ENCODE peak calls at places on chromosome 18, in five cellular contexts. One of them, this sample, is unnamed.

GRCh38 chr18:28666216-28666615 is 489.3 kb upstream of the CDH2 start:
- DNase-seq in fibroblast of lung: peak
- DNase-seq in neural progenitor cell: no peak
- DNase-seq in Karpas-422: no peak
- DNase-seq in mammary epithelial cell: no peak
- DNase-seq in this sample: no peak

GRCh38 chr18:30957086-30957485 is 85.5 kb downstream of the DSC3 start:
- DNase-seq in neural progenitor cell: no peak
- DNase-seq in mammary epithelial cell: peak
- DNase-seq in Karpas-422: no peak
- DNase-seq in fibroblast of lung: peak
- DNase-seq in this sample: no peak

GRCh38 chr18:11689972-11690570 is 1.0 kb downstream of the GNAL start:
- DNase-seq in Karpas-422: no peak
- DNase-seq in fibroblast of lung: peak
- DNase-seq in neural progenitor cell: no peak
- DNase-seq in mammary epithelial cell: peak
- DNase-seq in this sample: no peak

GRCh38 chr18:79919089-79919488 is 32.4 kb downstream of the SLC66A2 start:
- DNase-seq in fibroblast of lung: no peak
- DNase-seq in mammary epithelial cell: no peak
- DNase-seq in Karpas-422: no peak
- DNase-seq in neural progenitor cell: no peak
- DNase-seq in this sample: no peak

GRCh38 chr18:11741505-11742145 is 52.6 kb downstream of the GNAL start:
- DNase-seq in neural progenitor cell: peak
- DNase-seq in fibroblast of lung: no peak
- DNase-seq in Karpas-422: peak
- DNase-seq in mammary epithelial cell: no peak
- DNase-seq in this sample: peak

GRCh38 chr18:80068571-80069272 is 34.5 kb downstream of the RBFA start:
- DNase-seq in mammary epithelial cell: no peak
- DNase-seq in fibroblast of lung: no peak
- DNase-seq in neural progenitor cell: no peak
- DNase-seq in Karpas-422: no peak
- DNase-seq in this sample: no peak

GRCh38 chr18:24190590-24190989 is 51.7 kb downstream of the CABYR start:
- DNase-seq in neural progenitor cell: no peak
- DNase-seq in fibroblast of lung: peak
- DNase-seq in mammary epithelial cell: peak
- DNase-seq in Karpas-422: no peak
- DNase-seq in this sample: no peak

GRCh38 chr18:11987527-11987926 is 6.2 kb downstream of the IMPA2 start:
- DNase-seq in Karpas-422: no peak
- DNase-seq in fibroblast of lung: no peak
- DNase-seq in neural progenitor cell: no peak
- DNase-seq in mammary epithelial cell: no peak
- DNase-seq in this sample: no peak

GRCh38 chr18:12008842-12009580 is 27.7 kb downstream of the IMPA2 start:
- DNase-seq in Karpas-422: no peak
- DNase-seq in neural progenitor cell: no peak
- DNase-seq in fibroblast of lung: no peak
- DNase-seq in mammary epithelial cell: no peak
- DNase-seq in this sample: no peak

GRCh38 chr18:5894613-5895299 is 566 bp downstream of the TMEM200C start:
- DNase-seq in fibroblast of lung: peak
- DNase-seq in mammary epithelial cell: no peak
- DNase-seq in neural progenitor cell: peak
- DNase-seq in Karpas-422: no peak
- DNase-seq in this sample: peak

GRCh38 chr18:24494586-24494985 is 34.1 kb downstream of the HRH4 start:
- DNase-seq in fibroblast of lung: no peak
- DNase-seq in mammary epithelial cell: no peak
- DNase-seq in Karpas-422: no peak
- DNase-seq in neural progenitor cell: no peak
- DNase-seq in this sample: no peak

GRCh38 chr18:74425876-74426275 is 31.2 kb downstream of the DIPK1C start:
- DNase-seq in mammary epithelial cell: no peak
- DNase-seq in neural progenitor cell: no peak
- DNase-seq in Karpas-422: no peak
- DNase-seq in fibroblast of lung: no peak
- DNase-seq in this sample: no peak

GRCh38 chr18:2281523-2282199 is 289.6 kb downstream of the METTL4 start:
- DNase-seq in neural progenitor cell: no peak
- DNase-seq in mammary epithelial cell: no peak
- DNase-seq in Karpas-422: no peak
- DNase-seq in fibroblast of lung: no peak
- DNase-seq in this sample: peak

GRCh38 chr18:79360933-79361332 is 34.8 kb upstream of the NFATC1 start:
- DNase-seq in mammary epithelial cell: no peak
- DNase-seq in fibroblast of lung: no peak
- DNase-seq in neural progenitor cell: no peak
- DNase-seq in Karpas-422: no peak
- DNase-seq in this sample: no peak

GRCh38 chr18:28858248-28858647 is 681.3 kb upstream of the CDH2 start:
- DNase-seq in Karpas-422: no peak
- DNase-seq in fibroblast of lung: no peak
- DNase-seq in neural progenitor cell: no peak
- DNase-seq in mammary epithelial cell: no peak
- DNase-seq in this sample: no peak

GRCh38 chr18:377088-377487 is 109.2 kb upstream of the THOC1 start:
- DNase-seq in Karpas-422: no peak
- DNase-seq in mammary epithelial cell: no peak
- DNase-seq in neural progenitor cell: no peak
- DNase-seq in fibroblast of lung: no peak
- DNase-seq in this sample: peak

GRCh38 chr18:48792611-48793368 is 158.0 kb downstream of the SMAD7 start:
- DNase-seq in mammary epithelial cell: no peak
- DNase-seq in fibroblast of lung: no peak
- DNase-seq in neural progenitor cell: no peak
- DNase-seq in Karpas-422: no peak
- DNase-seq in this sample: no peak

GRCh38 chr18:159037-159652 is 788 bp downstream of the USP14 start:
- DNase-seq in Karpas-422: peak
- DNase-seq in mammary epithelial cell: peak
- DNase-seq in fibroblast of lung: peak
- DNase-seq in neural progenitor cell: peak
- DNase-seq in this sample: peak

GRCh38 chr18:51110073-51110797 is 80.2 kb downstream of the SMAD4 start:
- DNase-seq in Karpas-422: peak
- DNase-seq in neural progenitor cell: peak
- DNase-seq in fibroblast of lung: peak
- DNase-seq in mammary epithelial cell: peak
- DNase-seq in this sample: peak

GRCh38 chr18:13380671-13381070 is 162.1 kb downstream of the LDLRAD4 start:
- DNase-seq in Karpas-422: no peak
- DNase-seq in fibroblast of lung: no peak
- DNase-seq in mammary epithelial cell: no peak
- DNase-seq in neural progenitor cell: no peak
- DNase-seq in this sample: no peak

GRCh38 chr18:27605107-27605834 is 420.2 kb upstream of the CHST9 start:
- DNase-seq in Karpas-422: peak
- DNase-seq in mammary epithelial cell: peak
- DNase-seq in neural progenitor cell: peak
- DNase-seq in fibroblast of lung: peak
- DNase-seq in this sample: peak

GRCh38 chr18:36314098-36314497 is 16.6 kb downstream of the FHOD3 start:
- DNase-seq in mammary epithelial cell: no peak
- DNase-seq in fibroblast of lung: peak
- DNase-seq in neural progenitor cell: no peak
- DNase-seq in Karpas-422: no peak
- DNase-seq in this sample: no peak

GRCh38 chr18:6487027-6487426 is 72.3 kb upstream of the L3MBTL4 start:
- DNase-seq in mammary epithelial cell: no peak
- DNase-seq in neural progenitor cell: peak
- DNase-seq in Karpas-422: no peak
- DNase-seq in fibroblast of lung: no peak
- DNase-seq in this sample: peak

GRCh38 chr18:32469190-32469611 is 1.5 kb downstream of the GAREM1 start:
- DNase-seq in neural progenitor cell: peak
- DNase-seq in fibroblast of lung: peak
- DNase-seq in mammary epithelial cell: peak
- DNase-seq in Karpas-422: no peak
- DNase-seq in this sample: no peak

GRCh38 chr18:63604791-63605567 is 17.8 kb downstream of the SERPINB13 start:
- DNase-seq in neural progenitor cell: no peak
- DNase-seq in Karpas-422: no peak
- DNase-seq in mammary epithelial cell: peak
- DNase-seq in fibroblast of lung: peak
- DNase-seq in this sample: no peak

GRCh38 chr18:42883177-42883576 is 232.3 kb downstream of the RIT2 start:
- DNase-seq in neural progenitor cell: no peak
- DNase-seq in fibroblast of lung: no peak
- DNase-seq in Karpas-422: no peak
- DNase-seq in mammary epithelial cell: no peak
- DNase-seq in this sample: no peak

GRCh38 chr18:32332708-32333107 is 138.0 kb downstream of the GAREM1 start:
- DNase-seq in mammary epithelial cell: no peak
- DNase-seq in neural progenitor cell: no peak
- DNase-seq in fibroblast of lung: no peak
- DNase-seq in Karpas-422: no peak
- DNase-seq in this sample: no peak

GRCh38 chr18:46842583-46842982 is 74.7 kb downstream of the PIAS2 start:
- DNase-seq in Karpas-422: no peak
- DNase-seq in neural progenitor cell: no peak
- DNase-seq in mammary epithelial cell: no peak
- DNase-seq in fibroblast of lung: no peak
- DNase-seq in this sample: no peak

GRCh38 chr18:76252880-76253279 is 242.2 kb downstream of the ZNF516 start:
- DNase-seq in Karpas-422: peak
- DNase-seq in fibroblast of lung: no peak
- DNase-seq in neural progenitor cell: peak
- DNase-seq in mammary epithelial cell: no peak
- DNase-seq in this sample: peak

GRCh38 chr18:79326413-79327198 is 69.1 kb upstream of the NFATC1 start:
- DNase-seq in neural progenitor cell: no peak
- DNase-seq in Karpas-422: no peak
- DNase-seq in mammary epithelial cell: no peak
- DNase-seq in fibroblast of lung: peak
- DNase-seq in this sample: no peak

GRCh38 chr18:49619792-49620191 is 57.9 kb downstream of the LIPG start:
- DNase-seq in mammary epithelial cell: peak
- DNase-seq in Karpas-422: peak
- DNase-seq in fibroblast of lung: no peak
- DNase-seq in neural progenitor cell: no peak
- DNase-seq in this sample: no peak

GRCh38 chr18:59695551-59695950 is 1.7 kb downstream of the CCBE1 start:
- DNase-seq in neural progenitor cell: no peak
- DNase-seq in mammary epithelial cell: no peak
- DNase-seq in Karpas-422: no peak
- DNase-seq in fibroblast of lung: no peak
- DNase-seq in this sample: no peak

GRCh38 chr18:39647627-39648502 is 2082.3 kb upstream of the CELF4 start:
- DNase-seq in mammary epithelial cell: peak
- DNase-seq in neural progenitor cell: no peak
- DNase-seq in Karpas-422: no peak
- DNase-seq in fibroblast of lung: peak
- DNase-seq in this sample: peak

GRCh38 chr18:59109375-59109774 is 30.3 kb upstream of the SEC11C start:
- DNase-seq in fibroblast of lung: no peak
- DNase-seq in Karpas-422: no peak
- DNase-seq in neural progenitor cell: no peak
- DNase-seq in mammary epithelial cell: no peak
- DNase-seq in this sample: no peak

GRCh38 chr18:10421859-10422258 is 32.6 kb upstream of the APCDD1 start:
- DNase-seq in Karpas-422: no peak
- DNase-seq in mammary epithelial cell: peak
- DNase-seq in fibroblast of lung: peak
- DNase-seq in neural progenitor cell: no peak
- DNase-seq in this sample: no peak

GRCh38 chr18:69947361-69948106 is at the start of gene CD226:
- DNase-seq in Karpas-422: no peak
- DNase-seq in neural progenitor cell: no peak
- DNase-seq in mammary epithelial cell: no peak
- DNase-seq in fibroblast of lung: no peak
- DNase-seq in this sample: no peak
- H3K4me2 ChIP-seq in Karpas-422: peak
- H3K4me2 ChIP-seq in neural progenitor cell: no peak
- H3K4me2 ChIP-seq in mammary epithelial cell: no peak
- H3K4me2 ChIP-seq in fibroblast of lung: no peak
- H3K4me2 ChIP-seq in this sample: no peak

GRCh38 chr18:56559044-56559443 is 79.3 kb downstream of the TXNL1 start:
- DNase-seq in Karpas-422: no peak
- DNase-seq in fibroblast of lung: no peak
- DNase-seq in neural progenitor cell: no peak
- DNase-seq in mammary epithelial cell: no peak
- DNase-seq in this sample: no peak
- H3K4me2 ChIP-seq in Karpas-422: no peak
- H3K4me2 ChIP-seq in fibroblast of lung: no peak
- H3K4me2 ChIP-seq in neural progenitor cell: no peak
- H3K4me2 ChIP-seq in mammary epithelial cell: no peak
- H3K4me2 ChIP-seq in this sample: no peak

DNA sequence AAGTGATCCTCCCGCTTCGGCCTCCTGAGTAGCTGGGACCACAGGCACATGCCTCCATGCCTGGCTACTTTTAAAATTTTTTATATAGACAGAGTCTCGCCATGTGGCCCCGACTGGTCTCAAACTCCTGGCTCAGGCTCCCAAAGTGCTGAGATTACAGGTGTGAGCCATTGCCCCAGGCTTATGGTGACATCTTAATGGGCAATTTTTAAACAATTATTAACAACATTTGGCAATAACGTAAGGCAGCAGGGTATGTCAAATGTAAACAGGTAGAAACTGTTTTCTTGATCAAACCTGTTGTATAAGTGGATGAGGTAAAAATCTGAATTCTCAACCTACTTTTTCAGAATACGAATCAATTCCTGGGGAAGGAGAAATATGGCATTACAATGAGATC is 11.0 kb downstream of the FECH start:
- DNase-seq in Karpas-422: no peak
- DNase-seq in fibroblast of lung: no peak
- DNase-seq in neural progenitor cell: no peak
- DNase-seq in mammary epithelial cell: no peak
- DNase-seq in this sample: no peak
- H3K4me2 ChIP-seq in Karpas-422: no peak
- H3K4me2 ChIP-seq in fibroblast of lung: no peak
- H3K4me2 ChIP-seq in neural progenitor cell: no peak
- H3K4me2 ChIP-seq in mammary epithelial cell: no peak
- H3K4me2 ChIP-seq in this sample: no peak

GRCh38 chr18:62287753-62288668 is 37.1 kb upstream of the TNFRSF11A start:
- DNase-seq in mammary epithelial cell: no peak
- DNase-seq in fibroblast of lung: no peak
- DNase-seq in neural progenitor cell: no peak
- DNase-seq in Karpas-422: no peak
- DNase-seq in this sample: no peak

GRCh38 chr18:62284637-62285036 is 40.5 kb upstream of the TNFRSF11A start:
- DNase-seq in Karpas-422: no peak
- DNase-seq in fibroblast of lung: no peak
- DNase-seq in neural progenitor cell: no peak
- DNase-seq in mammary epithelial cell: no peak
- DNase-seq in this sample: no peak

GRCh38 chr18:62288669-62289016 is 36.5 kb upstream of the TNFRSF11A start:
- DNase-seq in neural progenitor cell: no peak
- DNase-seq in mammary epithelial cell: no peak
- DNase-seq in Karpas-422: peak
- DNase-seq in fibroblast of lung: no peak
- DNase-seq in this sample: no peak

GRCh38 chr18:62294073-62294472 is 31.0 kb upstream of the TNFRSF11A start:
- DNase-seq in fibroblast of lung: no peak
- DNase-seq in mammary epithelial cell: no peak
- DNase-seq in Karpas-422: no peak
- DNase-seq in neural progenitor cell: no peak
- DNase-seq in this sample: no peak

GRCh38 chr18:62289047-62289446 is 36.1 kb upstream of the TNFRSF11A start:
- DNase-seq in mammary epithelial cell: peak
- DNase-seq in neural progenitor cell: no peak
- DNase-seq in Karpas-422: no peak
- DNase-seq in fibroblast of lung: no peak
- DNase-seq in this sample: no peak
- H3K4me2 ChIP-seq in mammary epithelial cell: no peak
- H3K4me2 ChIP-seq in neural progenitor cell: no peak
- H3K4me2 ChIP-seq in Karpas-422: peak
- H3K4me2 ChIP-seq in fibroblast of lung: no peak
- H3K4me2 ChIP-seq in this sample: no peak

This sample was measured in GM23338.